ENCODE peak calls at places on chromosomes 7 and 10, in eight cellular contexts. One of them, this sample, is unnamed.
A peak's percentile ranks its signal among the peaks of the same experiment; 100 is the strongest.

GRCh38 chr10:24318517-24318916 is 109.6 kb downstream of the KIAA1217 start:
- DNase-seq in body of pancreas: peak; percentile 90
- DNase-seq in adrenal gland: no peak
- DNase-seq in GM13977: no peak
- DNase-seq in AG04450: no peak
- DNase-seq in tibial artery: no peak
- DNase-seq in epithelial cell of proximal tubule: peak; percentile 48
- DNase-seq in Calu3: peak; percentile 11
- DNase-seq in this sample: no peak

GRCh38 chr7:66303454-66304160 is 98.5 kb downstream of the TPST1 start:
- DNase-seq in body of pancreas: peak; percentile 75
- DNase-seq in adrenal gland: no peak
- DNase-seq in GM13977: no peak
- DNase-seq in AG04450: no peak
- DNase-seq in tibial artery: no peak
- DNase-seq in epithelial cell of proximal tubule: no peak
- DNase-seq in Calu3: no peak
- DNase-seq in this sample: no peak

GRCh38 chr7:82343716-82344115 is 99.9 kb downstream of the CACNA2D1 start:
- DNase-seq in body of pancreas: no peak
- DNase-seq in adrenal gland: no peak
- DNase-seq in GM13977: no peak
- DNase-seq in AG04450: no peak
- DNase-seq in tibial artery: no peak
- DNase-seq in epithelial cell of proximal tubule: no peak
- DNase-seq in Calu3: no peak
- DNase-seq in this sample: no peak

GRCh38 chr10:44991571-44991970 is 9.2 kb upstream of the ZNF22 start:
- DNase-seq in body of pancreas: peak; percentile 85
- DNase-seq in adrenal gland: no peak
- DNase-seq in GM13977: no peak
- DNase-seq in AG04450: no peak
- DNase-seq in tibial artery: peak; percentile 78
- DNase-seq in epithelial cell of proximal tubule: no peak
- DNase-seq in Calu3: no peak
- DNase-seq in this sample: no peak

GRCh38 chr7:77378584-77378983 is 37.6 kb downstream of the GSAP start:
- DNase-seq in body of pancreas: no peak
- DNase-seq in adrenal gland: no peak
- DNase-seq in GM13977: no peak
- DNase-seq in AG04450: no peak
- DNase-seq in tibial artery: no peak
- DNase-seq in epithelial cell of proximal tubule: no peak
- DNase-seq in Calu3: no peak
- DNase-seq in this sample: no peak

GRCh38 chr7:71408276-71408675 is 276.3 kb downstream of the GALNT17 start:
- DNase-seq in body of pancreas: no peak
- DNase-seq in adrenal gland: no peak
- DNase-seq in GM13977: no peak
- DNase-seq in AG04450: no peak
- DNase-seq in tibial artery: no peak
- DNase-seq in epithelial cell of proximal tubule: no peak
- DNase-seq in Calu3: no peak
- DNase-seq in this sample: no peak

GRCh38 chr10:5094265-5095205 is at the start of gene AKR1C3:
- DNase-seq in body of pancreas: peak; percentile 13
- DNase-seq in adrenal gland: no peak
- DNase-seq in GM13977: no peak
- DNase-seq in AG04450: peak; percentile 38
- DNase-seq in tibial artery: no peak
- DNase-seq in epithelial cell of proximal tubule: peak; percentile 64
- DNase-seq in Calu3: peak; percentile 22
- DNase-seq in this sample: no peak

GRCh38 chr7:17646181-17646956 is 293.9 kb downstream of the SNX13 start:
- DNase-seq in body of pancreas: no peak
- DNase-seq in adrenal gland: no peak
- DNase-seq in GM13977: no peak
- DNase-seq in AG04450: no peak
- DNase-seq in tibial artery: no peak
- DNase-seq in epithelial cell of proximal tubule: no peak
- DNase-seq in Calu3: peak; percentile 26
- DNase-seq in this sample: no peak

GRCh38 chr10:79936625-79937255 is 12.2 kb downstream of the SFTPD start:
- DNase-seq in body of pancreas: no peak
- DNase-seq in adrenal gland: no peak
- DNase-seq in GM13977: no peak
- DNase-seq in AG04450: no peak
- DNase-seq in tibial artery: no peak
- DNase-seq in epithelial cell of proximal tubule: no peak
- DNase-seq in Calu3: no peak
- DNase-seq in this sample: no peak

GRCh38 chr10:106957825-106958581 is 206.5 kb downstream of the SORCS1 start:
- DNase-seq in body of pancreas: peak; percentile 28
- DNase-seq in adrenal gland: no peak
- DNase-seq in GM13977: peak; percentile 31
- DNase-seq in AG04450: no peak
- DNase-seq in tibial artery: no peak
- DNase-seq in epithelial cell of proximal tubule: peak; percentile 51
- DNase-seq in Calu3: no peak
- DNase-seq in this sample: peak; percentile 34

GRCh38 chr10:92590623-92591549 is 2.0 kb upstream of the KIF11 start:
- DNase-seq in body of pancreas: peak; percentile 36
- DNase-seq in adrenal gland: peak; percentile 51
- DNase-seq in GM13977: peak; percentile 55
- DNase-seq in AG04450: no peak
- DNase-seq in tibial artery: peak; percentile 76
- DNase-seq in epithelial cell of proximal tubule: no peak
- DNase-seq in Calu3: peak; percentile 56
- DNase-seq in this sample: peak; percentile 49

GRCh38 chr7:140079121-140079536 is 16.4 kb upstream of the PARP12 start:
- DNase-seq in body of pancreas: no peak
- DNase-seq in adrenal gland: peak; percentile 67
- DNase-seq in GM13977: no peak
- DNase-seq in AG04450: peak; percentile 39
- DNase-seq in tibial artery: no peak
- DNase-seq in epithelial cell of proximal tubule: no peak
- DNase-seq in Calu3: peak; percentile 25
- DNase-seq in this sample: no peak

GRCh38 chr7:106609416-106609815 is 51.5 kb downstream of the CCDC71L start:
- DNase-seq in body of pancreas: no peak
- DNase-seq in adrenal gland: no peak
- DNase-seq in GM13977: no peak
- DNase-seq in AG04450: peak; percentile 43
- DNase-seq in tibial artery: no peak
- DNase-seq in epithelial cell of proximal tubule: no peak
- DNase-seq in Calu3: no peak
- DNase-seq in this sample: no peak

GRCh38 chr7:152683297-152683696 is 7.4 kb upstream of the XRCC2 start:
- DNase-seq in body of pancreas: no peak
- DNase-seq in adrenal gland: no peak
- DNase-seq in GM13977: no peak
- DNase-seq in AG04450: no peak
- DNase-seq in tibial artery: no peak
- DNase-seq in epithelial cell of proximal tubule: no peak
- DNase-seq in Calu3: no peak
- DNase-seq in this sample: no peak

GRCh38 chr7:129160161-129160911 is 15.8 kb downstream of the TSPAN33 start:
- DNase-seq in body of pancreas: no peak
- DNase-seq in adrenal gland: no peak
- DNase-seq in GM13977: no peak
- DNase-seq in AG04450: no peak
- DNase-seq in tibial artery: no peak
- DNase-seq in epithelial cell of proximal tubule: no peak
- DNase-seq in Calu3: no peak
- DNase-seq in this sample: no peak

GRCh38 chr7:159226303-159226702 is 81.6 kb upstream of the VIPR2 start:
- DNase-seq in body of pancreas: no peak
- DNase-seq in adrenal gland: no peak
- DNase-seq in GM13977: no peak
- DNase-seq in AG04450: no peak
- DNase-seq in tibial artery: no peak
- DNase-seq in epithelial cell of proximal tubule: no peak
- DNase-seq in Calu3: no peak
- DNase-seq in this sample: no peak

GRCh38 chr7:86929293-86930109 is 130.0 kb downstream of the ELAPOR2 start:
- DNase-seq in body of pancreas: no peak
- DNase-seq in adrenal gland: no peak
- DNase-seq in GM13977: no peak
- DNase-seq in AG04450: no peak
- DNase-seq in tibial artery: no peak
- DNase-seq in epithelial cell of proximal tubule: no peak
- DNase-seq in Calu3: no peak
- DNase-seq in this sample: no peak

GRCh38 chr7:140489021-140489349 is 9.7 kb upstream of the MKRN1 start:
- DNase-seq in body of pancreas: no peak
- DNase-seq in adrenal gland: no peak
- DNase-seq in GM13977: no peak
- DNase-seq in AG04450: no peak
- DNase-seq in tibial artery: no peak
- DNase-seq in epithelial cell of proximal tubule: no peak
- DNase-seq in Calu3: no peak
- DNase-seq in this sample: no peak

GRCh38 chr7:19969859-19970493 is 196.6 kb upstream of the TMEM196 start:
- DNase-seq in body of pancreas: no peak
- DNase-seq in adrenal gland: no peak
- DNase-seq in GM13977: no peak
- DNase-seq in AG04450: no peak
- DNase-seq in tibial artery: no peak
- DNase-seq in epithelial cell of proximal tubule: peak; percentile 66
- DNase-seq in Calu3: peak; percentile 35
- DNase-seq in this sample: no peak

GRCh38 chr10:43380610-43381222 is 9.3 kb downstream of the FXYD4 start:
- DNase-seq in body of pancreas: no peak
- DNase-seq in adrenal gland: no peak
- DNase-seq in GM13977: no peak
- DNase-seq in AG04450: no peak
- DNase-seq in tibial artery: no peak
- DNase-seq in epithelial cell of proximal tubule: no peak
- DNase-seq in Calu3: no peak
- DNase-seq in this sample: no peak

GRCh38 chr7:103989785-103990775 is 622 bp upstream of the RELN start:
- DNase-seq in body of pancreas: no peak
- DNase-seq in adrenal gland: no peak
- DNase-seq in GM13977: peak; percentile 37
- DNase-seq in AG04450: no peak
- DNase-seq in tibial artery: no peak
- DNase-seq in epithelial cell of proximal tubule: no peak
- DNase-seq in Calu3: peak; percentile 44
- DNase-seq in this sample: peak; percentile 16
- TF ChIP-seq CTCF in body of pancreas: no peak
- TF ChIP-seq CTCF in adrenal gland: no peak
- TF ChIP-seq CTCF in GM13977: peak; percentile 4
- TF ChIP-seq CTCF in AG04450: no peak
- TF ChIP-seq CTCF in tibial artery: no peak
- TF ChIP-seq CTCF in epithelial cell of proximal tubule: peak; percentile 20
- TF ChIP-seq CTCF in Calu3: no peak
- TF ChIP-seq CTCF in this sample: no peak

DNA sequence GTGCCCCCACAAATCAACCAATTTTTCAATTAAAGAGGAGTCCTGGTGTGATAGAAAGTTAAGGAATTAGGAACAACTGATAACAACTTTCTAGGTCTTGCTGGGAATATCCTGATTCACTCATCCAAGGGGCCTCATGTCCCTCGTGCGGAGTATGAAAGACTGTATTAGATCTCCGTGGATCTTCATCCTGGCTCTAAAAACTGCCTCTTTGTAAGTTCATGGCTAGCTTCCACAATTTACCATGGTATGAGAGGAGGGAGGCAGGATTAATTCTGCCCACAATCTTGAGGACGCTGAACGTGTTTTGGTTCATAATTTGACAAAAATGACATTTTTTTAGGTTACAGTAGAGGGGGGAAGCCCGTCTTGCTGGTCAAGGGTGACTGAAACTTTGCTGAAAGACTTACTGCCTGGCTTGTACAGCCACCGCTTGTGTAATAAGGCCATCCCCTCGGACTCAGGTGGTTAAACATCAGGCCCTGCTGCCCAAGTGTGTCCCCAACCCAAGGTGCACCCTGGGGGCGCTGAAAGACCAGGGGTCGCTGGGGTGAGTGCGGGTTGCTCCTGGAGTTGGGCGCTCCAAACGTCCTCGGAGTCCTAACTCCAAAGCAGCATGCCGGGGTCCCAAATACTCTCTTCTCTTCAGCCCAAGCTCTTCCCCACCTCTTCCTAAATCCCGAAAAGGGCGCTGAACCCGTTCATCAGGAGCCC is 750 bp downstream of the HIBADH start:
- DNase-seq in body of pancreas: peak; percentile 35
- DNase-seq in adrenal gland: peak; percentile 32
- DNase-seq in GM13977: peak; percentile 43
- DNase-seq in AG04450: no peak
- DNase-seq in tibial artery: peak; percentile 72
- DNase-seq in epithelial cell of proximal tubule: no peak
- DNase-seq in Calu3: peak; percentile 52
- DNase-seq in this sample: peak; percentile 38
- TF ChIP-seq CTCF in body of pancreas: no peak
- TF ChIP-seq CTCF in adrenal gland: no peak
- TF ChIP-seq CTCF in GM13977: peak; percentile 33
- TF ChIP-seq CTCF in AG04450: no peak
- TF ChIP-seq CTCF in tibial artery: no peak
- TF ChIP-seq CTCF in epithelial cell of proximal tubule: peak; percentile 7
- TF ChIP-seq CTCF in Calu3: no peak
- TF ChIP-seq CTCF in this sample: no peak

DNA sequence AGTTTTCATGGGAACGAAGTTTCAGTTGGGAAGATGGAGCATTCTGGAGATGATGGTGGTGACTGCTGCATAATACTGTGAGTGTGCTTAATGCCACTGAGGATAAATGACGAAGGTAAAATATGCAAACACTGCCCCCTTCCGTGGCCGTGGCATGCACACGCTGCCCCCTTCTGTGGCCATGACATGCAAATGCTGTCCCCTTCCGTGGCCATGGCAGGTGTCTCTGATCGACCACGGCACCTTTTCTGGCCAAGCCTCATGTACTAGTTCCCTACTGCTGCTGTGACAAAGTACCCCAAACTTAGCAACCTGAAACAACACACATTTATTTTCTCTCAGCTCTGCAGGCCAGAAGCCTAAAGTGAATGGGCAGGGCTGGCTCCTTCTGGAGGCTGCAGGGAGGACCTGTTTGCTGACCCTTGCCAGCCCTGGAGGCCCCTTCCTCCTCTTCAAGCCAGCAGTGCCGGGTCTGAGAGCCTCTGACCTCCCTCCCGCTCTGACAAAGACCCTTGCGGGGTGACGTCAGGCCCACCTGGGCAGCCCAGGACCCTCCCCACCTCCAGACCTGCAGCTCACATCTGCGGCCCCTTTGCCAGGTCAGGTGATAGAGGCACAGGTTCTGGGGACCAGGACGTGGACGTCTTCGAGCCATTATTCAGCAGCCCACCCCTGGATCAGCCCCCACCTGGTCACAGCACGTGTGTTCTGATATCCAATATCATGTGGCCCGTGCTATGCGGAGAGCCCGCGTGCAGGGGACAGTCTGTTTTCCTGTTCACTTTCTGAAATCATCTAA is 82.0 kb downstream of the MICALL2 start:
- DNase-seq in body of pancreas: no peak
- DNase-seq in adrenal gland: no peak
- DNase-seq in GM13977: no peak
- DNase-seq in AG04450: no peak
- DNase-seq in tibial artery: no peak
- DNase-seq in epithelial cell of proximal tubule: no peak
- DNase-seq in Calu3: peak; percentile 42
- DNase-seq in this sample: no peak
- TF ChIP-seq CTCF in body of pancreas: no peak
- TF ChIP-seq CTCF in adrenal gland: no peak
- TF ChIP-seq CTCF in GM13977: no peak
- TF ChIP-seq CTCF in AG04450: no peak
- TF ChIP-seq CTCF in tibial artery: no peak
- TF ChIP-seq CTCF in epithelial cell of proximal tubule: peak; percentile 34
- TF ChIP-seq CTCF in Calu3: no peak
- TF ChIP-seq CTCF in this sample: peak; percentile 13

GRCh38 chr10:35236739-35237138 is 99.6 kb upstream of the CCNY start:
- DNase-seq in body of pancreas: no peak
- DNase-seq in adrenal gland: no peak
- DNase-seq in GM13977: no peak
- DNase-seq in AG04450: peak; percentile 16
- DNase-seq in tibial artery: no peak
- DNase-seq in epithelial cell of proximal tubule: no peak
- DNase-seq in Calu3: no peak
- DNase-seq in this sample: no peak
- TF ChIP-seq CTCF in body of pancreas: no peak
- TF ChIP-seq CTCF in adrenal gland: no peak
- TF ChIP-seq CTCF in GM13977: peak; percentile 3
- TF ChIP-seq CTCF in AG04450: peak; percentile 73
- TF ChIP-seq CTCF in tibial artery: no peak
- TF ChIP-seq CTCF in epithelial cell of proximal tubule: peak; percentile 54
- TF ChIP-seq CTCF in Calu3: no peak
- TF ChIP-seq CTCF in this sample: peak; percentile 12

This sample was measured in GM10248.